ENCODE peak calls at places on chromosome 10, in eight cellular contexts. Y is K562; X is HCT116; M is breast epithelium; T is lower lobe of right lung; N is A549; H is transverse colon; Q is CD8-positive, alpha-beta T cell. D is an unnamed sample. For H3K9me3, the result is how much of the 10 kb centered on the place peaks cover.

GRCh38 chr10:132229834-132230556 is 43.2 kb downstream of the DPYSL4 start:
- DNase-seq in M (no peak), Q (no peak), N (no peak), Y (no peak), T (peak), H (peak), X (no peak), D (peak)

GRCh38 chr10:57142925-57143576 is 782.0 kb upstream of the ZWINT start:
- DNase-seq in N (no peak), Q (no peak), H (no peak), T (no peak), Y (no peak), X (no peak), M (no peak), D (no peak)

GRCh38 chr10:89632824-89633223 is 12.2 kb downstream of the PANK1 start:
- DNase-seq in M (no peak), H (no peak), T (no peak), Q (no peak), X (no peak), Y (no peak), N (no peak), D (no peak)

GRCh38 chr10:100297242-100297641 is 10.8 kb upstream of the BLOC1S2 start:
- DNase-seq in X (no peak), T (no peak), H (no peak), Y (no peak), Q (no peak), M (no peak), N (no peak), D (no peak)

GRCh38 chr10:55203319-55203718 is 402.3 kb upstream of the PCDH15 start:
- DNase-seq in N (no peak), H (no peak), T (no peak), Y (no peak), M (no peak), X (no peak), Q (no peak), D (no peak)

GRCh38 chr10:106772957-106773356 is 391.5 kb downstream of the SORCS1 start:
- DNase-seq in T (no peak), Y (no peak), H (no peak), Q (no peak), M (no peak), X (no peak), N (no peak), D (no peak)

GRCh38 chr10:81096558-81096957 is 558.9 kb downstream of the SH2D4B start:
- DNase-seq in Q (no peak), N (no peak), T (no peak), Y (no peak), H (no peak), X (no peak), M (no peak), D (no peak)

GRCh38 chr10:49057481-49057880 is 57.8 kb downstream of the VSTM4 start:
- DNase-seq in Y (no peak), X (no peak), M (no peak), H (no peak), Q (no peak), T (no peak), N (no peak), D (no peak)

GRCh38 chr10:17109475-17110207 is 20.0 kb downstream of the CUBN start:
- DNase-seq in X (peak), T (no peak), M (no peak), Q (no peak), Y (peak), H (no peak), N (peak), D (no peak)

GRCh38 chr10:59829024-59829423 is 75.8 kb upstream of the MRLN start:
- DNase-seq in X (no peak), M (no peak), Q (no peak), Y (no peak), T (no peak), H (no peak), N (no peak), D (no peak)

GRCh38 chr10:132360766-132361447 is 28.9 kb downstream of the LRRC27 start:
- DNase-seq in N (peak), Y (peak), X (no peak), H (no peak), M (no peak), T (no peak), Q (peak), D (peak)

GRCh38 chr10:129972145-129972965 is 8.3 kb upstream of the EBF3 start:
- DNase-seq in M (no peak), Q (no peak), N (no peak), T (peak), H (no peak), X (no peak), Y (no peak), D (no peak)

GRCh38 chr10:48742891-48743845 is 58.5 kb downstream of the WDFY4 start:
- DNase-seq in X (no peak), Q (no peak), Y (no peak), N (no peak), M (no peak), T (no peak), H (no peak), D (no peak)

GRCh38 chr10:24255907-24256306 is 47.0 kb downstream of the KIAA1217 start:
- DNase-seq in N (no peak), Y (no peak), H (no peak), M (peak), Q (no peak), T (no peak), X (no peak), D (no peak)

GRCh38 chr10:68871105-68871711 is 29.9 kb upstream of the DDX50 start:
- DNase-seq in Y (peak), N (peak), X (no peak), M (no peak), T (no peak), Q (no peak), H (no peak), D (no peak)

DNA sequence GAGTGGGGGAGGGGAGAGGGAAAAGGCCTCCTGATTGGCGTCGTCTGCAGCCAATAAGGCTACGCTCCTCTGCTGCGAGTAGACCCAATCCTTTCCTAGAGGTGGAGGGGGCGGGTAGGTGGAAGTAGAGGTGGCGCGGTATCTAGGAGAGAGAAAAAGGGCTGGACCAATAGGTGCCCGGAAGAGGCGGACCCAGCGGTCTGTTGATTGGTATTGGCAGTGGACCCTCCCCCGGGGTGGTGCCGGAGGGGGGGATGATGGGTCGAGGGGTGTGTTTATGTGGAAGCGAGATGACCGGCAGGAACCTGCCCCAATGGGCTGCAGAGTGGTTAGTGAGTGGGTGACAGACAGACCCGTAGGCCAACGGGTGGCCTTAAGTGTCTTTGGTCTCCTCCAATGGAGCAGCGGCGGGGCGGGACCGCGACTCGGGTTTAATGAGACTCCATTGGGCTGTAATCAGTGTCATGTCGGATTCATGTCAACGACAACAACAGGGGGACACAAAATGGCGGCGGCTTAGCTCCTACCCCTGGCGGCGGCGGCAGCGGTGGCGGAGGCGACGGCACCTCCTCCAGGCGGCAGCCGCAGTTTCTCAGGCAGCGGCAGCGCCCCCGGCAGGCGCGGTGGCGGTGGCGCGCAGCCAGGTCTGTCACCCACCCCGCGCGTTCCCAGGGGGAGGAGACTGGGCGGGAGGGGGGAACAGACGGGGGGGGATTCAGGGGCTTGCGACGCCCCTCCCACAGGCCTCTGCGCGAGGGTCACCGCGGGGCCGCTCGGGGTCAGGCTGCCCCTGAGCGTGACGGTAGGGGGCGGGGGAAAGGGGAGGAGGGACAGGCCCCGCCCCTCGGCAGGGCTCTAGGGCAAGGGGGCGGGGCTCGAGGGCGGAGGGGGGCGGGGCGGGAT is at the start of gene KAT6B:
- DNase-seq in H (peak), M (peak), X (peak), Y (peak), Q (peak), T (peak), N (peak), D (peak)
- TF ChIP-seq CTCF in H (peak), M (peak), X (peak), Y (peak), Q (no peak), T (peak), N (peak), D (peak)

GRCh38 chr10:43557214-43557613 is 17.2 kb downstream of the ZNF239 start:
- DNase-seq in Q (no peak), X (no peak), Y (no peak), T (no peak), N (no peak), M (no peak), H (no peak), D (no peak)
- H3K9me3 ChIP-seq in Q (under half), X (under half), Y (under half), T (under half), N (half or more), M (half or more), H (under half), D (half or more)

GRCh38 chr10:95795602-95796001 is 39.6 kb downstream of the ENTPD1 start:
- DNase-seq in Y (no peak), T (no peak), H (no peak), Q (no peak), M (no peak), X (no peak), N (no peak), D (no peak)
- H3K27ac ChIP-seq in Y (no peak), T (no peak), H (no peak), Q (no peak), M (no peak), X (no peak), N (no peak), D (no peak)

DNA sequence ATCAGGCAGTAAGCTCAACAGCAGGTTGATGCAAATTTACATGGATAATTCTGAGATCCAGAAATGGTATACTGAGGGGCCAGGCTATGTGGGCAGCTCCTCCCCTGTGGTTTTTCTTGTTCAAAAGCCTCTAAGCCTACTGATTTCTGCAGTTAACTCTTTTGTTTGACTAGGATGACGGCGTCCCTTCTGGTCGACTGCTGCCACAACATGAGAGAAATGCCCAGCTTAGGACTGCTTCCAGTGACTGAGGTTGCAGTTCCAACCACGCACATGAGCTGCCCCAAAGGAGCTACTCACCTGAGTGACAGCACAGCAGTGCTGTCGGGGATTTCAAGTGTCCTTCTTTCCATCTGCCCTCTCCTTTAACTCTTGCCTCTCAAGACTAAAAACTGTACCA is 973.0 kb upstream of the GHITM start:
- DNase-seq in X (no peak), Y (no peak), H (no peak), M (no peak), T (no peak), N (peak), Q (no peak), D (no peak)
- TF ChIP-seq CTCF in X (no peak), Y (no peak), H (no peak), M (no peak), T (no peak), N (no peak), Q (no peak), D (no peak)

DNA sequence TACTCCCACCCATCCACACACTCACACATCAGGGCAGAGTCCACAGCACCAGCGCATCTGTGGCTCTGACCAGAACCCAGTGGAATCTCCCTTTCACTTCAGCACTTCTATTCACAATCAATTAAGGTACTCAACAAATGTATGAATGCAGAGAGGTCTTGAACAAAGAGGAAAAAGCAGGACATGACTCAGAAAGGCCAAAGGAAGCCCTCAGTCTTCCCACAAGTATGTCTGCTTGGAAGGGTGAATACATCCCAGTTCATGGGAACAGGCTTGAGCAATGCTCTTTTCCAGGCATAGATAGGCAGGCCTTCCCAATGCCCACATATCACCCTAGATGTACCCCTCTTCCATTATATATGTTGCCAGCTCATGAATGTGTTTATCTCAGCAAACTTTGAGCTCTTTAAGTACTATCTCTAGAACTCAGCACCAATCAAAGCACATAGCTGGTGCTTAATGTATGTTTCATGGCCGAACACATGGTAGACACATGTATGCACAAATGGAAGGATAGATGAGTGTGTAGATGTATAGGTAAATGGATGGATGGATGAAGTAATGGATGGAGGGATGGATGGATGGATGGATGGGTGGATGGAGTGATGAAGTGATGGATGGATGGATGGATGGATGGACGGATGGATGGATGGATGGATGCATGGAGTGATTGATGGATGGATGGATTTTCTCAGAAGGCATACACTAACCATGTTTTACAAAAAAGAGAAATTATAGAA is 507.6 kb downstream of the GRID1 start:
- DNase-seq in M (no peak), Q (no peak), H (no peak), T (no peak), X (no peak), Y (no peak), N (no peak), D (no peak)
- H3K9me3 ChIP-seq in M (under half), Q (under half), H (under half), T (under half), X (under half), Y (under half), N (under half), D (under half)

GRCh38 chr10:119826777-119827176 is 45.9 kb downstream of the MCMBP start:
- DNase-seq in M (no peak), T (no peak), Y (no peak), X (no peak), N (no peak), Q (no peak), H (no peak), D (no peak)
- H3K27ac ChIP-seq in M (no peak), T (no peak), Y (no peak), X (no peak), N (no peak), Q (no peak), H (no peak), D (no peak)

GRCh38 chr10:10233256-10233655 is 784.4 kb upstream of the CELF2 start:
- DNase-seq in M (no peak), X (no peak), Y (no peak), H (no peak), Q (no peak), T (no peak), N (no peak), D (no peak)
- TF ChIP-seq CTCF in M (no peak), X (no peak), Y (no peak), H (no peak), Q (no peak), T (no peak), N (no peak), D (no peak)

GRCh38 chr10:8375137-8375536 is 320.6 kb downstream of the GATA3 start:
- DNase-seq in M (no peak), Q (no peak), T (no peak), Y (no peak), X (no peak), H (no peak), N (no peak), D (no peak)

GRCh38 chr10:8379906-8380832 is 325.7 kb downstream of the GATA3 start:
- DNase-seq in X (no peak), H (no peak), Q (no peak), N (peak), Y (no peak), M (no peak), T (no peak), D (no peak)

GRCh38 chr10:8369666-8370065 is 315.2 kb downstream of the GATA3 start:
- DNase-seq in N (peak), X (no peak), T (no peak), Y (no peak), M (no peak), Q (no peak), H (no peak), D (no peak)

GRCh38 chr10:8378198-8378983 is 323.9 kb downstream of the GATA3 start:
- DNase-seq in Q (no peak), H (no peak), M (no peak), N (no peak), Y (no peak), T (no peak), X (no peak), D (no peak)

DNA sequence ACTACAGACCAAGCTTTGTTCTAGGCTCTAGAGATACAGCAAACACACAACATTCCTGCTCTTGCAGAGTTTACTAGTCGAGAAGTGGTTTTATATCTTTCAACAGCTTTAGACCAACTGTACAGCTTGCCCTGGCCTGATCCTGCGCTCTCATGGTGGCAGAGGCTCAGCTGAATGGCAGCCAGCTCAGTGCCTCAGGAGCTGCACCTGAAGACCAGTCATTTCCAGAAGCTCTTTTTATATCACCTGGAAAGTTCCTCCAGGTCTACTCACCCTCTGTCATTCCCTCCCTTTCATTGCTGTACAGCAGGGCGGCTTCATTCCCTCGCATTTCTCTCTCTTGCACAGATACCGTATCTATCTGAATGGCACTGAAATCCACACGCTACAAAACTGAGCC is 319.8 kb downstream of the GATA3 start:
- DNase-seq in T (no peak), X (no peak), M (no peak), Q (no peak), N (no peak), H (no peak), Y (no peak), D (no peak)
- H3K9me3 ChIP-seq in T (under half), X (under half), M (under half), Q (under half), N (under half), H (under half), Y (under half), D (under half)